ENCODE peak calls at places on chromosomes 3 and 15, in seven cellular contexts. One of them, this sample, is unnamed.

GRCh38 chr15:62742409-62743171 is 300.0 kb upstream of the TPM1 start:
- DNase-seq in HFF-Myc: peak
- DNase-seq in psoas muscle: peak
- DNase-seq in anterior cingulate cortex: peak
- DNase-seq in EH: peak
- DNase-seq in mesothelial cell of epicardium: peak
- DNase-seq in head of caudate nucleus: peak
- DNase-seq in this sample: peak

GRCh38 chr15:70374096-70374495 is 276.4 kb upstream of the TLE3 start:
- DNase-seq in anterior cingulate cortex: no peak
- DNase-seq in head of caudate nucleus: no peak
- DNase-seq in mesothelial cell of epicardium: no peak
- DNase-seq in HFF-Myc: no peak
- DNase-seq in EH: no peak
- DNase-seq in psoas muscle: no peak
- DNase-seq in this sample: no peak

GRCh38 chr3:132254076-132254755 is 63.0 kb upstream of the ACP3 start:
- DNase-seq in head of caudate nucleus: no peak
- DNase-seq in mesothelial cell of epicardium: no peak
- DNase-seq in psoas muscle: no peak
- DNase-seq in anterior cingulate cortex: no peak
- DNase-seq in HFF-Myc: no peak
- DNase-seq in EH: no peak
- DNase-seq in this sample: no peak

GRCh38 chr3:54822206-54822605 is 105.7 kb downstream of the LRTM1 start:
- DNase-seq in mesothelial cell of epicardium: no peak
- DNase-seq in anterior cingulate cortex: peak
- DNase-seq in HFF-Myc: no peak
- DNase-seq in EH: peak
- DNase-seq in psoas muscle: no peak
- DNase-seq in head of caudate nucleus: peak
- DNase-seq in this sample: no peak

GRCh38 chr3:142577701-142578308 is 728 bp downstream of the ATR start:
- DNase-seq in mesothelial cell of epicardium: no peak
- DNase-seq in EH: no peak
- DNase-seq in psoas muscle: no peak
- DNase-seq in HFF-Myc: no peak
- DNase-seq in head of caudate nucleus: no peak
- DNase-seq in anterior cingulate cortex: no peak
- DNase-seq in this sample: no peak

GRCh38 chr3:69930564-69930963 is 69.0 kb upstream of the SAMMSON start:
- DNase-seq in psoas muscle: no peak
- DNase-seq in anterior cingulate cortex: peak
- DNase-seq in EH: peak
- DNase-seq in head of caudate nucleus: peak
- DNase-seq in HFF-Myc: no peak
- DNase-seq in mesothelial cell of epicardium: no peak
- DNase-seq in this sample: no peak

GRCh38 chr3:42649006-42649405 is 4.5 kb upstream of the ZBTB47 start:
- DNase-seq in anterior cingulate cortex: no peak
- DNase-seq in psoas muscle: no peak
- DNase-seq in head of caudate nucleus: peak
- DNase-seq in mesothelial cell of epicardium: no peak
- DNase-seq in EH: no peak
- DNase-seq in HFF-Myc: no peak
- DNase-seq in this sample: no peak

GRCh38 chr3:187748050-187748481 is 2.8 kb upstream of the BCL6 start:
- DNase-seq in anterior cingulate cortex: peak
- DNase-seq in psoas muscle: peak
- DNase-seq in EH: peak
- DNase-seq in head of caudate nucleus: peak
- DNase-seq in mesothelial cell of epicardium: peak
- DNase-seq in HFF-Myc: no peak
- DNase-seq in this sample: peak

GRCh38 chr3:45000823-45001222 is 24.8 kb downstream of the EXOSC7 start:
- DNase-seq in HFF-Myc: no peak
- DNase-seq in psoas muscle: no peak
- DNase-seq in anterior cingulate cortex: no peak
- DNase-seq in EH: no peak
- DNase-seq in mesothelial cell of epicardium: no peak
- DNase-seq in head of caudate nucleus: no peak
- DNase-seq in this sample: no peak

GRCh38 chr3:115498421-115498820 is 124.9 kb upstream of the GAP43 start:
- DNase-seq in mesothelial cell of epicardium: no peak
- DNase-seq in psoas muscle: no peak
- DNase-seq in head of caudate nucleus: no peak
- DNase-seq in HFF-Myc: no peak
- DNase-seq in EH: no peak
- DNase-seq in anterior cingulate cortex: no peak
- DNase-seq in this sample: no peak

GRCh38 chr15:36428102-36428845 is 151.2 kb upstream of the CDIN1 start:
- DNase-seq in psoas muscle: no peak
- DNase-seq in HFF-Myc: peak
- DNase-seq in mesothelial cell of epicardium: no peak
- DNase-seq in anterior cingulate cortex: no peak
- DNase-seq in EH: peak
- DNase-seq in head of caudate nucleus: no peak
- DNase-seq in this sample: no peak

GRCh38 chr3:55198554-55198953 is 270.7 kb upstream of the LRTM1 start:
- DNase-seq in EH: peak
- DNase-seq in mesothelial cell of epicardium: no peak
- DNase-seq in psoas muscle: no peak
- DNase-seq in head of caudate nucleus: no peak
- DNase-seq in anterior cingulate cortex: no peak
- DNase-seq in HFF-Myc: peak
- DNase-seq in this sample: no peak

GRCh38 chr15:58282060-58282708 is 144.0 kb downstream of the AQP9 start:
- DNase-seq in mesothelial cell of epicardium: no peak
- DNase-seq in EH: peak
- DNase-seq in head of caudate nucleus: no peak
- DNase-seq in psoas muscle: no peak
- DNase-seq in anterior cingulate cortex: no peak
- DNase-seq in HFF-Myc: peak
- DNase-seq in this sample: no peak

GRCh38 chr3:56855856-56856538 is 54.2 kb upstream of the ARHGEF3 start:
- DNase-seq in HFF-Myc: no peak
- DNase-seq in mesothelial cell of epicardium: no peak
- DNase-seq in head of caudate nucleus: peak
- DNase-seq in anterior cingulate cortex: no peak
- DNase-seq in psoas muscle: no peak
- DNase-seq in EH: peak
- DNase-seq in this sample: peak

GRCh38 chr3:117278424-117279190 is 569.0 kb downstream of the TUSC7 start:
- DNase-seq in EH: peak
- DNase-seq in head of caudate nucleus: no peak
- DNase-seq in mesothelial cell of epicardium: no peak
- DNase-seq in anterior cingulate cortex: no peak
- DNase-seq in psoas muscle: no peak
- DNase-seq in HFF-Myc: peak
- DNase-seq in this sample: peak

GRCh38 chr15:98177950-98178848 is 217.7 kb downstream of the ARRDC4 start:
- DNase-seq in mesothelial cell of epicardium: peak
- DNase-seq in psoas muscle: no peak
- DNase-seq in head of caudate nucleus: peak
- DNase-seq in HFF-Myc: peak
- DNase-seq in anterior cingulate cortex: peak
- DNase-seq in EH: peak
- DNase-seq in this sample: peak

GRCh38 chr3:153958635-153959320 is 162.4 kb upstream of the ARHGEF26 start:
- DNase-seq in head of caudate nucleus: no peak
- DNase-seq in anterior cingulate cortex: no peak
- DNase-seq in mesothelial cell of epicardium: no peak
- DNase-seq in EH: no peak
- DNase-seq in HFF-Myc: no peak
- DNase-seq in psoas muscle: no peak
- DNase-seq in this sample: no peak

GRCh38 chr3:138082992-138083386 is 32.4 kb downstream of the DZIP1L start:
- DNase-seq in psoas muscle: no peak
- DNase-seq in anterior cingulate cortex: no peak
- DNase-seq in EH: no peak
- DNase-seq in HFF-Myc: no peak
- DNase-seq in head of caudate nucleus: no peak
- DNase-seq in mesothelial cell of epicardium: no peak
- DNase-seq in this sample: no peak

GRCh38 chr15:70767668-70768067 is 4.3 kb upstream of the UACA start:
- DNase-seq in anterior cingulate cortex: no peak
- DNase-seq in HFF-Myc: no peak
- DNase-seq in psoas muscle: no peak
- DNase-seq in head of caudate nucleus: no peak
- DNase-seq in mesothelial cell of epicardium: no peak
- DNase-seq in EH: peak
- DNase-seq in this sample: no peak